ENCODE peak calls at places on chromosome 15, in eight cellular contexts. P, F, Z, O, W, L, B and X are unnamed samples. For H3K4me1 and H3K27me3, the result is how much of the 10 kb centered on the place peaks cover.

GRCh38 chr15:63870403-63871209 is 36.9 kb upstream of the HERC1 start:
- DNase-seq in W (peak), O (peak), F (no peak), B (no peak), Z (no peak), L (no peak), P (no peak), X (peak)

GRCh38 chr15:66014639-66015182 is 145.4 kb downstream of the RAB11A start:
- DNase-seq in O (no peak), P (no peak), W (peak), F (no peak), B (no peak), Z (no peak), L (no peak), X (no peak)

GRCh38 chr15:26065723-26066122 is 202.6 kb upstream of the ATP10A start:
- DNase-seq in Z (no peak), P (no peak), L (no peak), W (no peak), B (no peak), F (no peak), O (no peak), X (no peak)

GRCh38 chr15:63086967-63087366 is 34.7 kb upstream of the LACTB start:
- DNase-seq in L (no peak), Z (no peak), F (no peak), O (no peak), B (no peak), P (no peak), W (no peak), X (no peak)

GRCh38 chr15:77798151-77798550 is 165.4 kb upstream of the LINGO1 start:
- DNase-seq in Z (no peak), O (no peak), L (no peak), W (no peak), P (no peak), F (no peak), B (no peak), X (no peak)

GRCh38 chr15:58260911-58261267 is 122.7 kb downstream of the AQP9 start:
- DNase-seq in W (peak), L (no peak), O (no peak), F (no peak), Z (no peak), B (no peak), P (no peak), X (no peak)

GRCh38 chr15:70856884-70857546 is 3.1 kb upstream of the LARP6 start:
- DNase-seq in F (peak), O (peak), P (no peak), L (no peak), Z (no peak), W (peak), B (peak), X (no peak)

GRCh38 chr15:90084876-90085423 is 17.3 kb downstream of the IDH2 start:
- DNase-seq in Z (no peak), W (no peak), O (no peak), F (no peak), B (no peak), L (no peak), P (no peak), X (no peak)

GRCh38 chr15:23877502-23878412 is 190.7 kb upstream of the NDN start:
- DNase-seq in L (peak), B (peak), O (no peak), W (no peak), Z (no peak), P (no peak), F (no peak), X (no peak)

GRCh38 chr15:80418892-80419537 is 14.8 kb downstream of the ARNT2 start:
- DNase-seq in Z (no peak), F (no peak), L (peak), W (peak), P (no peak), B (no peak), O (no peak), X (peak)

GRCh38 chr15:87752250-87752951 is 504.1 kb downstream of the NTRK3 start:
- DNase-seq in L (no peak), F (no peak), B (no peak), Z (no peak), P (no peak), O (peak), W (peak), X (no peak)

GRCh38 chr15:51341366-51342248 is at the start of gene GLDN:
- DNase-seq in L (no peak), O (no peak), B (peak), P (no peak), F (peak), Z (no peak), W (peak), X (no peak)

GRCh38 chr15:89822030-89822429 is 7.4 kb upstream of the ANPEP start:
- DNase-seq in F (no peak), L (no peak), P (no peak), W (peak), B (no peak), Z (peak), O (no peak), X (no peak)

GRCh38 chr15:60798821-60799220 is 319.9 kb upstream of the ICE2 start:
- DNase-seq in L (no peak), Z (peak), F (no peak), O (no peak), P (no peak), B (no peak), W (peak), X (no peak)

GRCh38 chr15:88476635-88477038 is 9.1 kb downstream of the MRPS11 start:
- DNase-seq in L (peak), O (no peak), B (peak), P (no peak), W (no peak), F (no peak), Z (no peak), X (peak)

GRCh38 chr15:73601449-73602425 is 31.5 kb downstream of the NPTN start:
- DNase-seq in L (no peak), F (no peak), W (peak), O (no peak), Z (no peak), P (no peak), B (peak), X (no peak)

GRCh38 chr15:93330862-93331544 is 242.0 kb upstream of the RGMA start:
- DNase-seq in F (no peak), Z (no peak), L (no peak), B (no peak), W (no peak), O (no peak), P (no peak), X (no peak)
- H3K4me3 ChIP-seq in F (no peak), Z (no peak), L (no peak), B (no peak), W (no peak), O (no peak), P (no peak), X (no peak)

DNA sequence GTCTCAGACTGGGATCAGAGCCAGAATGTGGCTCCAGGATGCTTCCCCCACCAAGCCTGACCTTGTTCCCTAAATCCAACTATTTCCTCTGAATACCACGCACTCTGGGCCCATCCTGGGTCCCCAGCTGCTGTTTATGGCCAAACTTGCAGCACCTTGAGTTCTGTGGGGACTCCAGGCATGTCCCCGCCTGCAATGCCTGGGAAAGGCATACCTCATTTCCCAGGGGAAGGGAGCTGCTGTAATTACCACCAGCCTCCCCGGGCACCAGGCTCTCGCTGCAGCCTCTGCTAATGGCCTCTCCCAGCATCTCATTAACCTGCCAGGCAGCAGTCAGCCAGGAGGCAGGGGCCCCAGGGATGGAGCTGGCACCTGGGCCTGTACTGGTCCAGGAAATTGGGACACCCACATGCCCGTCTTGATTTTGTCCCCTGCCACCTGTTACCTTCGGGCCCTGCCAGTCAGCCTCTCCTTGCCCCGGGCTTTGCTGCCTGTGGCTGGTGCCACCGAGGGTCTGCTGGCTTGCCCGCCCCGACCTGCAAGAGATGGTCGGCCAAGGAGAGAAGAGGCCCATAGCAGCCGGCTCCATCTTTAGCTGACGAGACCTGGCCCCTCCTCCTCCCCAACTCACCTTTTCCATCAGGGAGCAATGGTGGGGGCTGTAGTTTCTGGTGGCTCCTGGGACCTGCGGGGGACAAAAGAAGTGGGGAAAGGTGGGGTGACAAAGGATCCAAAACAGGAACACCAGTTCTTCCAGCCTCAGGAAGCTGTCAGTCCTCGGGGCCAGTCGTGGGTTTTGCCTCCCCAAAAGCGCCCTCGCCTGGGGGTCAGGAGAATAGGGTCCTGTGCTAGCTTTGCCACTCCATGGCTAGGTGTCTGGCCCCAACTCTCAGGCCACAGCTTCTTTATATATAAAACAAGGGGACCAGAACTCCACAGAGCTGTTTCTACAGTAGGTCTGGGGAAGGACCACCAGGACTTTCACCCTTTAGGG is 4.3 kb downstream of the CCDC9B start:
- DNase-seq in W (no peak), O (no peak), L (no peak), Z (no peak), P (no peak), F (no peak), B (peak), X (no peak)
- H3K4me1 ChIP-seq in W (half or more), O (half or more), L (under half), Z (under half), P (under half), F (under half), B (under half), X (under half)

DNA sequence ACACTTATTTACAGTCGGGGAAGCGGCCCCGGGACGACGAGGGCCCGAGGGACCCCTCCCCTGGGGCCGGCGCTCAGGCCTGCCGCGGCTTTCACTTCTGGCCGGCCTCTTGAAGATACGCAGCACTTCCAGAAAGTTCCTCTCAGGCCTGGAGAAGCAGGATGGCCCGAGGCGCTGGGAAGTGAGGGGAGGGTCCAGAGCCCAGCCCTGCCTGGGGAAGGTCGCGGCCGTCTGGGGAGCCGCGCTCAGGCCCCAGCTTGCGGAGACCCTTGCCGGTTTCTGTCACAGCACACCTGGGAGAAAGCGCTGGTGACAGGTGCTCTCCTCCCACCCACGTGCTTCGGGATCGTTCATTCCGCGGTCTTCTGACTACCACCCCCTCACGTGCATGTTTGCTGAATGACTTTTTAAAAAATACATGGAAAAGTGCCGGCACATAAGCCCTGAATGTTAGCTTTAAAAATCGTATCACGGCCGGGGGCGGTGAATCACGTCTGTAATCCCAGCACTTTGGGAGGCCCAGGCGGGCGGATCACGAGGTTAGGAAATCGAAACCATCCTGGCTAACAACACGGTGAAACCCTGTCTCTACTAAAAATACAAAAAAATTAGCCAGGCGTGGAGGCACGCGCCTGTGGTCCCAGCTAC is 726 bp upstream of the TM2D3 start:
- DNase-seq in W (peak), O (peak), L (no peak), F (peak), P (no peak), B (no peak), Z (no peak), X (no peak)
- H3K27me3 ChIP-seq in W (under half), O (under half), L (under half), F (under half), P (under half), B (under half), Z (under half), X (under half)

DNA sequence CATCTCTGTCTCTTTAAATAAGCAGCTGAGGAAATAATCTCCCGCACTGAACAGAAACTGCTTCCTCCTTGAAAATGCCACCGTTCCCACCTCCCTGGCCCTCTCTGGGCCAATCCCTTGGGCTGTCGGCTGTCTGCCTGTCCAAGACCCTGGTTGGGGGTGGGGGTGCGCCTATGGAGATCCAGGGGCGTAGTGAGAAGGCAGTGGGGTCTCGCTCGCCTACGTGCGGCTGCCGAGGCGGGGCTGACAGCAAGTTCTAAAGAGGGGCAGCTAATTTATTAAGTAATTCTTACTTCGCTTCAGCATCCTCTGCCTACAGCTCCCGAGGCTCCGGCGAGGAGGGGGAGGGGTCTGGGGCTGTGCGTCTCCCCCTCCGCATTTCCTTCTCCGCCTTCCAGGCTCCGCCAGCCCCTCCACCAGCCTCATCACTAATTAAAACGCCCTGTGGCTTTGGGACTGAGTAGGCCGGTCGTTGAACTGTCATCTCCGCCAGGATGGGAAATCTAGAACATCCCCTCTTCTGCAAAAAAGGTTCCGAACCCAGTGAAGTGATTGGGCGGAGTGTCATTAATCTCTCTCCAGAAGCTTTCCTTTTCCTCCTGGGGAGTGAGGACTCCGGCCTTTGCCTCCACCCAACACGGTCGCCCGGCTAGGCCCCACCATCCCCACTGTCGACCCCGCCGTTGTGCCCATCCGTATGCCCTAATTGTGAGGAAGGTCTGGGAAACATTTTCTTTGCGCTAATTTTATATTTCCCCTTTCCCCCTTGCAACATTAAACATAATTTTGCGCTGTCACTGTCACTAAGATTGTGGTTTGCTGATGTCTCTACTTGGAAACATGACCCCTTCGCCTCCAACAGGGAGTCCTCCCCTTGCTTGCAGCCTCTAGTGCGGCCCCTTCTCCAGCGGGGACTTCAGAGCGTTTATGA is 16.9 kb downstream of the NR2F2 start:
- DNase-seq in W (no peak), O (no peak), F (peak), P (no peak), B (peak), Z (no peak), L (no peak), X (no peak)
- H3K4me3 ChIP-seq in W (no peak), O (no peak), F (no peak), P (no peak), B (no peak), Z (peak), L (no peak), X (no peak)

GRCh38 chr15:101179341-101180153 is 72.3 kb downstream of the CHSY1 start:
- DNase-seq in O (no peak), F (no peak), P (no peak), Z (no peak), L (no peak), W (peak), B (no peak), X (no peak)
- H3K4me1 ChIP-seq in O (under half), F (under half), P (under half), Z (under half), L (under half), W (under half), B (under half), X (under half)

GRCh38 chr15:47857384-47858168 is 140.3 kb downstream of the SEMA6D start:
- DNase-seq in Z (peak), F (no peak), O (no peak), L (no peak), P (no peak), B (no peak), W (no peak), X (no peak)

GRCh38 chr15:47861186-47861585 is 143.9 kb downstream of the SEMA6D start:
- DNase-seq in L (no peak), Z (no peak), W (no peak), F (no peak), B (no peak), P (no peak), O (no peak), X (no peak)

DNA sequence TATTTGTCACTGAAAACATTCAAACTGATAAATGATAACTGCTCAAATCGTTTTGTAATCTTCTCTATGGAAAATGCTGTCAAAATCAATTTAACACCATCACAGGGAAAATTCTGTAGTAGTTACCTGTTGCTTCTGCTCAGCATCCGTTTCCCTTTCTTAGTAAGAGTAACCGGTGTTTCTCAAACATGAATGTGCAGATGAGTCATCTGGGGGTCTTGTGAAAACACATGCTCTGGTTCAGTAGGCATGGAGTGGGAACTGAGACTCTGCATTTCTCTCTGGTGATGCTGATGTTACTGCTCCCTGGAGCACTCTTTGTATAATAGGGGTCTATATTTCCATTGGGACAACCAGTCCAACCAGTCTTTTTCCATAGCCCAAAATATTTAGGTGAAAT is 145.1 kb downstream of the SEMA6D start:
- DNase-seq in B (no peak), P (no peak), W (no peak), F (no peak), L (no peak), Z (peak), O (no peak), X (no peak)
- H3K27me3 ChIP-seq in B (under half), P (under half), W (under half), F (under half), L (under half), Z (under half), O (under half), X (under half)